ENCODE peak calls at places on chromosomes 12 and 14, in ten cellular contexts. O is keratinocyte, M is H9, W is fibroblast of lung, K is HepG2, T is neural progenitor cell, V is GM23248, Y is OCI-LY7, Q is endothelial cell of umbilical vein, S is MM.1S. I is an unnamed sample. For H4K20me1, the result is how much of the 10 kb centered on the place peaks cover.

GRCh38 chr14:25953532-25954144 is 644.2 kb downstream of the NOVA1 start:
- DNase-seq in O (no peak), M (no peak), W (peak), K (no peak), T (no peak), V (peak), Y (no peak), Q (peak), S (no peak), I (no peak)

GRCh38 chr12:56221233-56221756 is 427 bp downstream of the RNF41 start:
- DNase-seq in O (no peak), M (peak), W (peak), K (no peak), T (peak), V (peak), Y (no peak), Q (peak), S (no peak), I (no peak)

GRCh38 chr14:70782361-70782760 is 27.0 kb downstream of the MAP3K9 start:
- DNase-seq in O (peak), M (no peak), W (peak), K (no peak), T (no peak), V (peak), Y (no peak), Q (no peak), S (no peak), I (peak)

GRCh38 chr12:87274594-87275245 is 754.5 kb downstream of the C12orf50 start:
- DNase-seq in O (no peak), M (peak), W (peak), K (no peak), T (peak), V (peak), Y (peak), Q (peak), S (peak), I (no peak)

GRCh38 chr14:99075771-99076370 is 196.1 kb downstream of the BCL11B start:
- DNase-seq in O (no peak), M (peak), W (no peak), K (no peak), T (no peak), V (peak), Y (no peak), Q (no peak), S (no peak), I (no peak)

GRCh38 chr14:94481468-94482131 is 5.6 kb upstream of the SERPINA9 start:
- DNase-seq in O (no peak), M (no peak), W (peak), K (peak), T (no peak), V (peak), Y (no peak), Q (no peak), S (no peak), I (no peak)

GRCh38 chr12:22626429-22626828 is 1.5 kb downstream of the ETNK1 start:
- DNase-seq in O (no peak), M (no peak), W (peak), K (no peak), T (no peak), V (peak), Y (peak), Q (peak), S (peak), I (no peak)

GRCh38 chr14:54312166-54312801 is 84.5 kb upstream of the CDKN3 start:
- DNase-seq in O (peak), M (peak), W (peak), K (no peak), T (no peak), V (peak), Y (no peak), Q (peak), S (no peak), I (peak)

GRCh38 chr12:73161970-73162369 is 889.8 kb downstream of the TRHDE start:
- DNase-seq in O (no peak), M (no peak), W (no peak), K (no peak), T (no peak), V (no peak), Y (no peak), Q (no peak), S (no peak), I (no peak)

GRCh38 chr14:45089813-45090212 is 5.9 kb downstream of the PRPF39 start:
- DNase-seq in O (peak), M (no peak), W (peak), K (no peak), T (no peak), V (peak), Y (no peak), Q (no peak), S (no peak), I (no peak)

GRCh38 chr14:39102265-39102968 is 618 bp downstream of the SEC23A start:
- DNase-seq in O (no peak), M (no peak), W (peak), K (peak), T (no peak), V (peak), Y (no peak), Q (peak), S (no peak), I (no peak)

GRCh38 chr12:9944404-9944803 is 12.2 kb upstream of the CLEC2A start:
- DNase-seq in O (no peak), M (no peak), W (no peak), K (no peak), T (no peak), V (no peak), Y (no peak), Q (no peak), S (no peak), I (no peak)

GRCh38 chr12:16187684-16188083 is 89.8 kb downstream of the SLC15A5 start:
- DNase-seq in O (no peak), M (no peak), W (no peak), K (no peak), T (no peak), V (no peak), Y (no peak), Q (no peak), S (no peak), I (no peak)

GRCh38 chr12:80776706-80777105 is 60.0 kb downstream of the MYF5 start:
- DNase-seq in O (no peak), M (no peak), W (no peak), K (no peak), T (no peak), V (no peak), Y (no peak), Q (no peak), S (no peak), I (no peak)

GRCh38 chr12:28611115-28611435 is 420.8 kb downstream of the CCDC91 start:
- DNase-seq in O (no peak), M (no peak), W (peak), K (no peak), T (no peak), V (peak), Y (no peak), Q (peak), S (no peak), I (peak)

GRCh38 chr14:101492716-101493115 is 68.6 kb upstream of the DIO3 start:
- DNase-seq in O (no peak), M (peak), W (no peak), K (no peak), T (no peak), V (no peak), Y (no peak), Q (no peak), S (no peak), I (no peak)

GRCh38 chr12:66596189-66596588 is 82.7 kb downstream of the GRIP1 start:
- DNase-seq in O (no peak), M (no peak), W (peak), K (no peak), T (no peak), V (peak), Y (no peak), Q (peak), S (no peak), I (no peak)

GRCh38 chr14:86739761-86740160 is 1209.8 kb downstream of the FLRT2 start:
- DNase-seq in O (peak), M (no peak), W (no peak), K (peak), T (no peak), V (no peak), Y (no peak), Q (no peak), S (no peak), I (no peak)

GRCh38 chr14:35978561-35978960 is 152.4 kb downstream of the BRMS1L start:
- DNase-seq in O (no peak), M (no peak), W (no peak), K (no peak), T (no peak), V (no peak), Y (no peak), Q (no peak), S (no peak), I (no peak)

GRCh38 chr14:92729632-92730358 is 18.6 kb downstream of the LGMN start:
- DNase-seq in O (peak), M (no peak), W (peak), K (no peak), T (no peak), V (peak), Y (no peak), Q (no peak), S (no peak), I (peak)

GRCh38 chr14:58731465-58732330 is 93.9 kb downstream of the DACT1 start:
- DNase-seq in O (peak), M (no peak), W (peak), K (no peak), T (no peak), V (peak), Y (no peak), Q (peak), S (no peak), I (no peak)

GRCh38 chr12:53161119-53161911 is 19.2 kb upstream of the ZNF740 start:
- DNase-seq in O (no peak), M (no peak), W (no peak), K (peak), T (no peak), V (no peak), Y (no peak), Q (no peak), S (no peak), I (no peak)

GRCh38 chr12:16297521-16297920 is 20.0 kb upstream of the SLC15A5 start:
- DNase-seq in O (no peak), M (no peak), W (peak), K (no peak), T (no peak), V (peak), Y (no peak), Q (no peak), S (no peak), I (no peak)

GRCh38 chr14:50961606-50962259 is 17.4 kb upstream of the PYGL start:
- DNase-seq in O (no peak), M (no peak), W (peak), K (no peak), T (no peak), V (peak), Y (no peak), Q (peak), S (no peak), I (peak)

GRCh38 chr12:45421736-45422135 is 205.8 kb downstream of the ANO6 start:
- DNase-seq in O (no peak), M (no peak), W (no peak), K (no peak), T (no peak), V (no peak), Y (no peak), Q (no peak), S (no peak), I (no peak)

GRCh38 chr12:79250955-79251354 is 386.4 kb downstream of the SYT1 start:
- DNase-seq in O (no peak), M (no peak), W (peak), K (no peak), T (no peak), V (peak), Y (no peak), Q (no peak), S (no peak), I (no peak)

GRCh38 chr12:112285600-112286401 is 96.4 kb downstream of the HECTD4 start:
- DNase-seq in O (no peak), M (no peak), W (no peak), K (peak), T (no peak), V (no peak), Y (no peak), Q (no peak), S (no peak), I (no peak)

GRCh38 chr12:113208041-113208934 is 13.0 kb upstream of the TPCN1 start:
- DNase-seq in O (no peak), M (no peak), W (peak), K (no peak), T (no peak), V (peak), Y (peak), Q (no peak), S (peak), I (no peak)

GRCh38 chr14:77139022-77139421 is 2.6 kb downstream of the ZDHHC22 start:
- DNase-seq in O (no peak), M (no peak), W (no peak), K (no peak), T (no peak), V (no peak), Y (no peak), Q (no peak), S (no peak), I (no peak)

GRCh38 chr14:101323111-101323510 is 238.2 kb upstream of the DIO3 start:
- DNase-seq in O (no peak), M (no peak), W (no peak), K (no peak), T (no peak), V (no peak), Y (no peak), Q (no peak), S (no peak), I (no peak)

GRCh38 chr14:73770977-73771847 is 57.0 kb upstream of the PNMA1 start:
- DNase-seq in O (no peak), M (peak), W (no peak), K (no peak), T (no peak), V (no peak), Y (no peak), Q (no peak), S (peak), I (no peak)
- H4K20me1 ChIP-seq in O (under half), M (under half), W (under half), K (half or more), T (under half), V (under half), Y (under half), Q (under half), S (under half), I (under half)

GRCh38 chr14:56126514-56126913 is 8.3 kb downstream of the PELI2 start:
- DNase-seq in O (no peak), M (no peak), W (no peak), K (no peak), T (no peak), V (no peak), Y (no peak), Q (no peak), S (no peak), I (no peak)

GRCh38 chr14:56129092-56129491 is 10.9 kb downstream of the PELI2 start:
- DNase-seq in O (no peak), M (no peak), W (no peak), K (no peak), T (peak), V (no peak), Y (no peak), Q (no peak), S (no peak), I (no peak)

GRCh38 chr14:56127156-56127555 is 8.9 kb downstream of the PELI2 start:
- DNase-seq in O (no peak), M (no peak), W (no peak), K (no peak), T (no peak), V (no peak), Y (no peak), Q (no peak), S (no peak), I (no peak)

GRCh38 chr14:56124296-56124695 is 6.1 kb downstream of the PELI2 start:
- DNase-seq in O (no peak), M (no peak), W (peak), K (no peak), T (no peak), V (peak), Y (no peak), Q (no peak), S (no peak), I (no peak)

DNA sequence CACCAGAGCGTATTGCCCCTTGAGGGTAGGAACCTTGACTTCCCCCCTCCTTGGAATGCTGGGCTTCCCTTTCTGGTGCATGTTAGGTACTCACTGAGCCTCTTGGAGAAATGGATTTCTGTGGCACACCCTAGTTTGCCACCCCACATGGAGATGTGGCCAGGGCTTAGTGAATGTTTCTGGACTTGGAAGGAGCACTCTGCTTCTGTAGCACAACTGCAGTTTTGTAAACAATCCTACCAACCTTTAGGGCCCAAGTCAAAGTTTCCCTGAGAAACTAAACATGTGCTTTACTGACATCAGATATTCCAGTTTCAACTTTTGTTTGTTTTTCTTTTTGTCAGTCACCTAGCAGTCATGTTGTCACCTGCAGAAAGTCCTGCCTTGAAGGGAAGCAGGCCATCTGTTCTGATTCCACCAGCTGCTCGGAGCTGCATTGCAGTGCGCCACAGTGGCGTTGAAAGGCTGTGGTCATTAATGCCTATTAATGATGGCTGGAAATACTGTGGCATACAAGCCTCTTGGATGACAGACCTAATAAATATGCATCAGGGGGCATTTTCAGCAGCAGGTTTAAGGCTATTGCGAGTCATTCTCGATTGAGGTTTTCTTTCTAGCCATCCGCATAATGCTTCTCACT is 7.7 kb downstream of the PELI2 start:
- DNase-seq in O (no peak), M (no peak), W (peak), K (no peak), T (no peak), V (no peak), Y (no peak), Q (no peak), S (no peak), I (no peak)
- H4K20me1 ChIP-seq in O (under half), M (under half), W (under half), K (under half), T (half or more), V (under half), Y (under half), Q (under half), S (under half), I (under half)

GRCh38 chr12:104603545-104603973 is 146.8 kb downstream of the CHST11 start:
- DNase-seq in O (peak), M (no peak), W (peak), K (no peak), T (no peak), V (peak), Y (no peak), Q (no peak), S (no peak), I (peak)
- H4K20me1 ChIP-seq in O (under half), M (under half), W (under half), K (under half), T (under half), V (under half), Y (under half), Q (under half), S (under half), I (under half)

DNA sequence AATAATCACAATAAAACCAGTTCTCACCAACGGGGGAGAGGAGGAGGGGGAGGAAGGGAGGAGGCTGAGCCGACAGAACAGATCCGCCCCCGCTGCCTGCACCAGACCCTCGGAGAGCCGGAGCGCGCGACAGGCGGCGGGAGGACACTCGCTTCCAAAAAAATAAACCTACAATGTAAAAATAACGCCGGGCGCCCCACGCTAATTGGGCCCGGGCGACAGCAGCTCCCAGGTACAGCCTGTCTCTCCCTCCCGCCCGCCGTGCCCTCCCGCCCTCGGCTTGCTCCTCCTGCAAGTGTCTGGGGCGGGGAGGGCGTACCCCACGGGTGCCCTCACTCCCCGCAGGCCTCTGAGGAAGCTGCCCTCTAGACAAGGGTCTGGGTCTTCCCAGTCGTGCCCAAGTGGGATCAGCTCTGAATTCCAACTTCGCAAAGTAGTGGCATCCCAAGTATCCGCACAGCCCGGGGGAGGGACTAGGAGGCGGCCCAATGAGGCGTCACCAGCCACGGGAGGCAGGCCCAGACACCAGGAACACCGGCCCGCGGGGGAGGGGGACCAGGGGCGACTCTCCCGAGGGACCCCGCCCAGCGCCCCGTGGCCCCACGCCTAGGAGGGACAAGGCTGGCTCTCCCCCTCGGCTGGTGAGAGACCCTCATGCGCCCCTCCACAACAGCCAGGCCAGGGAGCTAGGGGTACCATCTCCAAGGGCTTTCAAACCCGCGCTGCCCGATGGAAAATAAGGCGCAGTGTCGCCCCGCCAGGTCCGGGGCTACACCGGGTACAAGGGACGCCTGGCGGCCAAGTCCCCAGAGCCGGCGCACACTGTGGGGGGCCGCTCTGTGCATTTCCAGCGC is 1.0 kb downstream of the NCOR2 start:
- DNase-seq in O (no peak), M (peak), W (peak), K (peak), T (peak), V (peak), Y (peak), Q (peak), S (peak), I (peak)
- H4K20me1 ChIP-seq in O (under half), M (under half), W (under half), K (under half), T (half or more), V (under half), Y (under half), Q (under half), S (under half), I (under half)

GRCh38 chr12:89153341-89153740 is 199.0 kb downstream of the DUSP6 start:
- DNase-seq in O (no peak), M (no peak), W (no peak), K (no peak), T (no peak), V (peak), Y (no peak), Q (no peak), S (no peak), I (no peak)

GRCh38 chr12:89154743-89155530 is 197.4 kb downstream of the DUSP6 start:
- DNase-seq in O (no peak), M (no peak), W (no peak), K (no peak), T (no peak), V (peak), Y (no peak), Q (no peak), S (no peak), I (no peak)

GRCh38 chr12:89156862-89157262 is 195.4 kb downstream of the DUSP6 start:
- DNase-seq in O (no peak), M (no peak), W (peak), K (no peak), T (no peak), V (peak), Y (no peak), Q (peak), S (no peak), I (no peak)

GRCh38 chr12:89156324-89156723 is 196.0 kb downstream of the DUSP6 start:
- DNase-seq in O (no peak), M (no peak), W (peak), K (no peak), T (no peak), V (peak), Y (no peak), Q (peak), S (no peak), I (no peak)

GRCh38 chr12:89151536-89151935 is 200.8 kb downstream of the DUSP6 start:
- DNase-seq in O (no peak), M (no peak), W (no peak), K (no peak), T (no peak), V (no peak), Y (no peak), Q (no peak), S (no peak), I (no peak)
- H4K20me1 ChIP-seq in O (under half), M (under half), W (under half), K (under half), T (under half), V (under half), Y (under half), Q (under half), S (under half), I (under half)

GRCh38 chr14:103021817-103022668 is 35.3 kb downstream of the CDC42BPB start:
- DNase-seq in O (no peak), M (no peak), W (no peak), K (no peak), T (no peak), V (peak), Y (no peak), Q (no peak), S (no peak), I (no peak)
- H4K20me1 ChIP-seq in O (under half), M (under half), W (under half), K (under half), T (under half), V (under half), Y (under half), Q (under half), S (under half), I (under half)

I was measured in PC-9.